ENCODE peak calls at places on chromosomes 7 and 10, in nine cellular contexts. V, S, D, C, B, R, Q, T and F are unnamed samples.

GRCh38 chr10:123808873-123809272 is 82.7 kb downstream of the CPXM2 start:
- DNase-seq in R (no peak), B (no peak), V (no peak), C (no peak), T (no peak), S (no peak), Q (no peak), D (no peak), F (no peak)

GRCh38 chr10:28291881-28292297 is 11.0 kb downstream of the MPP7 start:
- DNase-seq in Q (no peak), B (no peak), C (no peak), T (no peak), R (no peak), S (no peak), D (peak; percentile 93), V (no peak), F (no peak)

GRCh38 chr10:97762056-97762455 is 9.7 kb downstream of the SFRP5 start:
- DNase-seq in C (no peak), S (no peak), R (no peak), B (no peak), Q (no peak), V (no peak), D (no peak), T (no peak), F (no peak)

GRCh38 chr10:49739426-49739825 is 22.7 kb downstream of the OGDHL start:
- DNase-seq in Q (no peak), R (no peak), B (no peak), V (no peak), C (no peak), T (peak; percentile 74), S (no peak), D (no peak), F (no peak)

GRCh38 chr7:115850774-115851173 is 179.8 kb downstream of the TFEC start:
- DNase-seq in S (no peak), T (no peak), R (no peak), B (no peak), D (no peak), Q (no peak), C (no peak), V (no peak), F (no peak)

GRCh38 chr7:46015107-46015868 is 94.2 kb upstream of the IGFBP3 start:
- DNase-seq in C (peak; percentile 57), V (peak; percentile 85), T (no peak), B (no peak), D (peak; percentile 26), Q (peak; percentile 14), S (peak; percentile 76), R (no peak), F (no peak)

GRCh38 chr10:100882681-100883321 is 30.0 kb upstream of the SLF2 start:
- DNase-seq in C (peak; percentile 21), D (peak; percentile 87), T (no peak), S (peak; percentile 35), R (no peak), V (no peak), Q (no peak), B (no peak), F (no peak)

GRCh38 chr10:128684215-128684614 is 558.0 kb upstream of the MKI67 start:
- DNase-seq in D (no peak), Q (no peak), C (no peak), V (no peak), S (no peak), R (no peak), B (no peak), T (no peak), F (no peak)

GRCh38 chr10:89670926-89671325 is 25.9 kb upstream of the PANK1 start:
- DNase-seq in T (no peak), B (no peak), D (peak; percentile 4), V (no peak), S (no peak), R (no peak), Q (no peak), C (no peak), F (no peak)

GRCh38 chr10:124145109-124145860 is 51.9 kb upstream of the CHST15 start:
- DNase-seq in S (peak; percentile 37), Q (no peak), D (no peak), B (peak; percentile 85), R (peak; percentile 56), T (no peak), C (peak; percentile 74), V (peak; percentile 81), F (no peak)

GRCh38 chr10:127577376-127577775 is 28.3 kb downstream of the NPS start:
- DNase-seq in D (peak; percentile 25), Q (no peak), B (no peak), C (no peak), T (no peak), V (no peak), R (no peak), S (no peak), F (no peak)

GRCh38 chr7:122303971-122304603 is 463 bp downstream of the FEZF1 start:
- DNase-seq in B (no peak), V (no peak), D (no peak), S (no peak), Q (no peak), T (no peak), C (no peak), R (no peak), F (no peak)

GRCh38 chr10:8444630-8445029 is 390.1 kb downstream of the GATA3 start:
- DNase-seq in C (no peak), B (no peak), R (no peak), S (no peak), Q (no peak), T (no peak), D (no peak), V (no peak), F (no peak)

GRCh38 chr10:8453587-8453986 is 399.1 kb downstream of the GATA3 start:
- DNase-seq in B (peak; percentile 65), D (no peak), Q (no peak), V (no peak), T (no peak), C (no peak), S (peak; percentile 12), R (no peak), F (no peak)

GRCh38 chr10:8445353-8445752 is 390.9 kb downstream of the GATA3 start:
- DNase-seq in D (no peak), V (no peak), Q (no peak), R (no peak), S (no peak), C (no peak), B (no peak), T (no peak), F (no peak)

GRCh38 chr10:8454357-8454756 is 399.9 kb downstream of the GATA3 start:
- DNase-seq in C (no peak), B (no peak), D (no peak), V (no peak), S (no peak), R (no peak), Q (no peak), T (no peak), F (no peak)

DNA sequence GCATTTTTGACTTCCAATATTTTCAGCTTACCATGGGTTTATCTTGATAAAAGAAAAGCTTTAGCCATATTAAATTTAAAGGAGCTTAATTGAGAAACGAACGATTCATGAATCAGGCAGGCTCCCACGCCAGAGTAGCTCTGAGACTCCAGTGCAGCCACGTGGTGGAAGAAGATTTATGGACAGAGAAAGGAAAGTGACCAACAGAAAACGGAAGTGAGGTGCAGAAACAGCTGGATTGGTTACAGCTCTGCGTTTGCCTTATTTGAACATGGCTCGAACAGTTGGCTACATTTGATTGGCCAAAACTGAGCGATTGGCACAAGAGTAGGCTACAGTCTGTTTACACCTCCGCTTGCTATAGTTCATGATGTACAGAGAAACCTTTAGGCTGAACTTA is 395.4 kb downstream of the GATA3 start:
- DNase-seq in S (no peak), Q (no peak), T (no peak), R (no peak), V (no peak), C (no peak), D (no peak), B (no peak), F (no peak)
- TF ChIP-seq POLR2A in S (no peak), Q (no peak), T (no peak), R (no peak), V (no peak), C (no peak), D (no peak), B (no peak), F (no peak)

GRCh38 chr7:35036361-35037171 is 719 bp downstream of the DPY19L1 start:
- DNase-seq in Q (peak; percentile 46), D (peak; percentile 53), T (peak; percentile 93), R (peak; percentile 17), B (peak; percentile 77), V (peak; percentile 23), C (peak; percentile 87), S (peak; percentile 72), F (peak; percentile 80)
- TF ChIP-seq POLR2A in Q (peak; percentile 28), D (no peak), T (no peak), R (no peak), B (no peak), V (no peak), C (peak; percentile 43), S (no peak), F (peak; percentile 19)

GRCh38 chr7:33444501-33444900 is 315.1 kb downstream of the BBS9 start:
- DNase-seq in Q (no peak), R (no peak), C (no peak), B (peak; percentile 61), D (peak; percentile 65), S (peak; percentile 40), T (no peak), V (peak; percentile 28), F (no peak)

GRCh38 chr7:33452805-33453502 is 323.6 kb downstream of the BBS9 start:
- DNase-seq in C (no peak), S (no peak), D (peak; percentile 45), B (no peak), V (no peak), Q (peak; percentile 14), T (no peak), R (no peak), F (no peak)

GRCh38 chr7:33447980-33448379 is 318.6 kb downstream of the BBS9 start:
- DNase-seq in Q (no peak), C (no peak), B (no peak), T (no peak), D (no peak), S (peak; percentile 18), V (no peak), R (no peak), F (no peak)

GRCh38 chr7:33446551-33446950 is 317.2 kb downstream of the BBS9 start:
- DNase-seq in D (no peak), B (no peak), C (no peak), Q (no peak), V (no peak), R (no peak), S (no peak), T (no peak), F (no peak)

GRCh38 chr7:33449847-33450246 is 320.5 kb downstream of the BBS9 start:
- DNase-seq in T (no peak), V (no peak), C (no peak), S (no peak), Q (no peak), R (no peak), B (no peak), D (no peak), F (no peak)
- TF ChIP-seq POLR2A in T (no peak), V (no peak), C (no peak), S (no peak), Q (no peak), R (no peak), B (no peak), D (no peak), F (no peak)

DNA sequence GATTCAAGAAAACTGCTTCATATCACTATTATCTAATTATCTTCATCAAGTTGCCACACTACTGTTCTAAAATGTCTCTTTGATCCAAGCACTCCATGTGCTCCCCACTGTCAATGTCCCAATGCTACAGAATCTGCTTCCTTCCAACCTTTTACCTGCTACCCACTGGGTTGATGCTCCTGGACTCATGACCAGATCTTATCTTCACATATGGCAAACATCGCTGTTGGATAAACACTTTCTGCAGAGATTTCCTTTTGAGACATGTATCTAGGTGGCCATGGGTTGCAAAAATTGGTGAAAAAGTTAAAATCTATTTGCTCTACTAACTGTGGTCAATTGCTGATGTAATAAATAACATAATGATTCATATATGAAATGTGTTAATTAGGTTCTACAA is 24.5 kb upstream of the SEMA3C start:
- DNase-seq in Q (no peak), R (no peak), B (no peak), C (no peak), S (no peak), D (no peak), T (no peak), V (no peak), F (no peak)
- TF ChIP-seq POLR2A in Q (no peak), R (no peak), B (no peak), C (no peak), S (no peak), D (no peak), T (no peak), V (no peak), F (no peak)